ENCODE peak calls at places on chromosomes 16 and 17, in six cellular contexts. U is AG09319; M is activated naive CD8-positive, alpha-beta T cell treated with anti-CD3 and anti-CD28 coated beads, Interleukin-2, amount 50 U/mL, for 24 hours; Q is hepatocyte; Z is NCI-H524; F is LoVo. A is an unnamed sample.

GRCh38 chr17:78658281-78658785 is 81.1 kb upstream of the DNAH17 start:
- DNase-seq in U (peak; percentile 8), M (no peak), Q (no peak), Z (no peak), F (no peak), A (peak; percentile 47)

GRCh38 chr17:10702574-10702973 is 5.2 kb downstream of the ADPRM start:
- DNase-seq in U (no peak), M (no peak), Q (no peak), Z (peak; percentile 20), F (no peak), A (peak; percentile 18)

GRCh38 chr17:16491703-16492612 is at the start of gene LRRC75A:
- DNase-seq in U (no peak), M (peak; percentile 63), Q (peak; percentile 83), Z (peak; percentile 52), F (peak; percentile 59), A (no peak)

GRCh38 chr17:63258785-63259184 is 187.3 kb downstream of the CYB561 start:
- DNase-seq in U (no peak), M (no peak), Q (no peak), Z (no peak), F (no peak), A (no peak)

GRCh38 chr16:19872179-19872863 is 12.3 kb downstream of the GPRC5B start:
- DNase-seq in U (no peak), M (no peak), Q (no peak), Z (no peak), F (no peak), A (no peak)

GRCh38 chr17:30388321-30389179 is 9.8 kb downstream of the CPD start:
- DNase-seq in U (no peak), M (no peak), Q (no peak), Z (no peak), F (no peak), A (no peak)

GRCh38 chr16:53282975-53283946 is 151.0 kb upstream of the RBL2 start:
- DNase-seq in U (no peak), M (no peak), Q (peak; percentile 36), Z (peak; percentile 68), F (peak; percentile 46), A (peak; percentile 57)

GRCh38 chr17:189444-189843 is 8.0 kb upstream of the DOC2B start:
- DNase-seq in U (no peak), M (no peak), Q (no peak), Z (no peak), F (no peak), A (no peak)

GRCh38 chr17:9813166-9813565 is 8.7 kb downstream of the GSG1L2 start:
- DNase-seq in U (no peak), M (no peak), Q (no peak), Z (no peak), F (no peak), A (no peak)

GRCh38 chr17:57810740-57811632 is 38.9 kb downstream of the MRPS23 start:
- DNase-seq in U (no peak), M (no peak), Q (peak; percentile 30), Z (peak; percentile 77), F (no peak), A (no peak)

GRCh38 chr16:27286446-27286845 is 17.9 kb upstream of the NSMCE1 start:
- DNase-seq in U (peak; percentile 74), M (no peak), Q (no peak), Z (no peak), F (no peak), A (peak; percentile 88)

GRCh38 chr16:84999200-84999599 is 12.1 kb downstream of the ZDHHC7 start:
- DNase-seq in U (no peak), M (no peak), Q (no peak), Z (no peak), F (peak; percentile 43), A (no peak)

GRCh38 chr17:8124350-8125195 is 667 bp upstream of the HES7 start:
- DNase-seq in U (no peak), M (no peak), Q (peak; percentile 44), Z (peak; percentile 42), F (no peak), A (no peak)

GRCh38 chr17:42214156-42214555 is 19.9 kb upstream of the GHDC start:
- DNase-seq in U (no peak), M (no peak), Q (no peak), Z (no peak), F (no peak), A (no peak)

GRCh38 chr17:40499551-40500189 is 1.8 kb downstream of the TNS4 start:
- DNase-seq in U (no peak), M (no peak), Q (peak; percentile 87), Z (peak; percentile 48), F (peak; percentile 44), A (peak; percentile 39)

GRCh38 chr17:34820166-34820920 is 140.9 kb downstream of the CCT6B start:
- DNase-seq in U (no peak), M (no peak), Q (no peak), Z (no peak), F (no peak), A (no peak)

GRCh38 chr17:29776026-29776425 is 153.3 kb upstream of the CORO6 start:
- DNase-seq in U (no peak), M (no peak), Q (no peak), Z (no peak), F (no peak), A (no peak)

GRCh38 chr17:75472119-75472518 is 15.7 kb downstream of the TMEM94 start:
- DNase-seq in U (no peak), M (no peak), Q (no peak), Z (no peak), F (no peak), A (no peak)

GRCh38 chr16:23504453-23505179 is 5.7 kb downstream of the GGA2 start:
- DNase-seq in U (peak; percentile 7), M (peak; percentile 79), Q (peak; percentile 67), Z (no peak), F (peak; percentile 49), A (peak; percentile 94)

GRCh38 chr16:59654455-59654854 is 920.3 kb upstream of the GOT2 start:
- DNase-seq in U (no peak), M (no peak), Q (no peak), Z (no peak), F (no peak), A (no peak)

A was measured in HFFc6.